ENCODE peak calls at places on chromosomes 7 and 10, in five cellular contexts. One of them, this sample, is unnamed.

GRCh38 chr10:24476913-24477312 is 246.8 kb downstream of the ARHGAP21 start:
- DNase-seq in neuronal stem cell: no peak
- DNase-seq in H1: no peak
- DNase-seq in trophoblast cell: no peak
- DNase-seq in mesenchymal stem cell: no peak
- DNase-seq in this sample: no peak

GRCh38 chr10:43961523-43962345 is 313.1 kb upstream of the ZNF32 start:
- DNase-seq in neuronal stem cell: no peak
- DNase-seq in mesenchymal stem cell: peak; percentile 70
- DNase-seq in trophoblast cell: no peak
- DNase-seq in H1: peak; percentile 22
- DNase-seq in this sample: no peak

GRCh38 chr10:74213571-74214162 is 62.6 kb downstream of the ADK start:
- DNase-seq in trophoblast cell: peak; percentile 2
- DNase-seq in H1: no peak
- DNase-seq in mesenchymal stem cell: peak; percentile 58
- DNase-seq in neuronal stem cell: no peak
- DNase-seq in this sample: no peak

GRCh38 chr7:141001122-141001521 is 13.6 kb downstream of the MRPS33 start:
- DNase-seq in mesenchymal stem cell: no peak
- DNase-seq in H1: no peak
- DNase-seq in trophoblast cell: no peak
- DNase-seq in neuronal stem cell: no peak
- DNase-seq in this sample: no peak

GRCh38 chr7:33700001-33700899 is 205.1 kb upstream of the BMPER start:
- DNase-seq in mesenchymal stem cell: no peak
- DNase-seq in trophoblast cell: no peak
- DNase-seq in neuronal stem cell: no peak
- DNase-seq in H1: no peak
- DNase-seq in this sample: no peak

GRCh38 chr7:106895246-106895864 is 30.3 kb downstream of the PIK3CG start:
- DNase-seq in mesenchymal stem cell: no peak
- DNase-seq in neuronal stem cell: no peak
- DNase-seq in trophoblast cell: no peak
- DNase-seq in H1: no peak
- DNase-seq in this sample: no peak

GRCh38 chr7:118184392-118184899 is 482 bp downstream of the LSM8 start:
- DNase-seq in H1: no peak
- DNase-seq in trophoblast cell: no peak
- DNase-seq in neuronal stem cell: no peak
- DNase-seq in mesenchymal stem cell: no peak
- DNase-seq in this sample: no peak

GRCh38 chr7:148729984-148730733 is 31.5 kb downstream of the CUL1 start:
- DNase-seq in neuronal stem cell: no peak
- DNase-seq in mesenchymal stem cell: peak; percentile 54
- DNase-seq in trophoblast cell: no peak
- DNase-seq in H1: no peak
- DNase-seq in this sample: no peak

GRCh38 chr7:37007731-37008130 is 283.4 kb upstream of the AOAH start:
- DNase-seq in H1: no peak
- DNase-seq in mesenchymal stem cell: no peak
- DNase-seq in trophoblast cell: no peak
- DNase-seq in neuronal stem cell: no peak
- DNase-seq in this sample: no peak

GRCh38 chr10:61110188-61110844 is 166.3 kb upstream of the RHOBTB1 start:
- DNase-seq in H1: no peak
- DNase-seq in mesenchymal stem cell: no peak
- DNase-seq in trophoblast cell: no peak
- DNase-seq in neuronal stem cell: no peak
- DNase-seq in this sample: no peak

GRCh38 chr10:71685554-71686202 is 33.9 kb downstream of the C10orf105 start:
- DNase-seq in H1: no peak
- DNase-seq in mesenchymal stem cell: no peak
- DNase-seq in trophoblast cell: no peak
- DNase-seq in neuronal stem cell: no peak
- DNase-seq in this sample: no peak

GRCh38 chr10:79187545-79187940 is 118.8 kb downstream of the ZMIZ1 start:
- DNase-seq in H1: no peak
- DNase-seq in mesenchymal stem cell: no peak
- DNase-seq in trophoblast cell: no peak
- DNase-seq in neuronal stem cell: no peak
- DNase-seq in this sample: no peak

GRCh38 chr7:84194484-84195260 is at the start of gene SEMA3A:
- DNase-seq in neuronal stem cell: peak; percentile 80
- DNase-seq in mesenchymal stem cell: peak; percentile 95
- DNase-seq in trophoblast cell: peak; percentile 23
- DNase-seq in H1: no peak
- DNase-seq in this sample: peak; percentile 50

GRCh38 chr10:15181576-15182156 is 13.2 kb upstream of the NMT2 start:
- DNase-seq in trophoblast cell: no peak
- DNase-seq in mesenchymal stem cell: no peak
- DNase-seq in neuronal stem cell: no peak
- DNase-seq in H1: no peak
- DNase-seq in this sample: no peak

GRCh38 chr7:52472006-52472405 is 563.4 kb upstream of the POM121L12 start:
- DNase-seq in neuronal stem cell: no peak
- DNase-seq in mesenchymal stem cell: no peak
- DNase-seq in H1: no peak
- DNase-seq in trophoblast cell: no peak
- DNase-seq in this sample: no peak

GRCh38 chr7:40700653-40701475 is 566.1 kb downstream of the SUGCT start:
- DNase-seq in H1: no peak
- DNase-seq in neuronal stem cell: no peak
- DNase-seq in mesenchymal stem cell: no peak
- DNase-seq in trophoblast cell: no peak
- DNase-seq in this sample: peak; percentile 36

GRCh38 chr10:88493676-88494483 is 89.2 kb downstream of the RNLS start:
- DNase-seq in mesenchymal stem cell: no peak
- DNase-seq in H1: no peak
- DNase-seq in neuronal stem cell: no peak
- DNase-seq in trophoblast cell: no peak
- DNase-seq in this sample: no peak

GRCh38 chr10:110022716-110023504 is 15.1 kb downstream of the ADD3 start:
- DNase-seq in H1: no peak
- DNase-seq in mesenchymal stem cell: no peak
- DNase-seq in neuronal stem cell: no peak
- DNase-seq in trophoblast cell: no peak
- DNase-seq in this sample: no peak

GRCh38 chr7:55469271-55469681 is 103.0 kb downstream of the VOPP1 start:
- DNase-seq in neuronal stem cell: no peak
- DNase-seq in trophoblast cell: no peak
- DNase-seq in H1: no peak
- DNase-seq in mesenchymal stem cell: no peak
- DNase-seq in this sample: no peak

GRCh38 chr7:91953618-91954017 is 13.0 kb downstream of the AKAP9 start:
- DNase-seq in neuronal stem cell: no peak
- DNase-seq in mesenchymal stem cell: peak; percentile 22
- DNase-seq in H1: no peak
- DNase-seq in trophoblast cell: no peak
- DNase-seq in this sample: no peak

GRCh38 chr7:151745090-151745638 is 131.8 kb downstream of the PRKAG2 start:
- DNase-seq in H1: no peak
- DNase-seq in neuronal stem cell: no peak
- DNase-seq in mesenchymal stem cell: peak; percentile 91
- DNase-seq in trophoblast cell: peak; percentile 96
- DNase-seq in this sample: no peak

GRCh38 chr7:1455241-1455939 is 3.9 kb downstream of the MICALL2 start:
- DNase-seq in mesenchymal stem cell: no peak
- DNase-seq in trophoblast cell: peak; percentile 99
- DNase-seq in H1: no peak
- DNase-seq in neuronal stem cell: no peak
- DNase-seq in this sample: peak; percentile 56

DNA sequence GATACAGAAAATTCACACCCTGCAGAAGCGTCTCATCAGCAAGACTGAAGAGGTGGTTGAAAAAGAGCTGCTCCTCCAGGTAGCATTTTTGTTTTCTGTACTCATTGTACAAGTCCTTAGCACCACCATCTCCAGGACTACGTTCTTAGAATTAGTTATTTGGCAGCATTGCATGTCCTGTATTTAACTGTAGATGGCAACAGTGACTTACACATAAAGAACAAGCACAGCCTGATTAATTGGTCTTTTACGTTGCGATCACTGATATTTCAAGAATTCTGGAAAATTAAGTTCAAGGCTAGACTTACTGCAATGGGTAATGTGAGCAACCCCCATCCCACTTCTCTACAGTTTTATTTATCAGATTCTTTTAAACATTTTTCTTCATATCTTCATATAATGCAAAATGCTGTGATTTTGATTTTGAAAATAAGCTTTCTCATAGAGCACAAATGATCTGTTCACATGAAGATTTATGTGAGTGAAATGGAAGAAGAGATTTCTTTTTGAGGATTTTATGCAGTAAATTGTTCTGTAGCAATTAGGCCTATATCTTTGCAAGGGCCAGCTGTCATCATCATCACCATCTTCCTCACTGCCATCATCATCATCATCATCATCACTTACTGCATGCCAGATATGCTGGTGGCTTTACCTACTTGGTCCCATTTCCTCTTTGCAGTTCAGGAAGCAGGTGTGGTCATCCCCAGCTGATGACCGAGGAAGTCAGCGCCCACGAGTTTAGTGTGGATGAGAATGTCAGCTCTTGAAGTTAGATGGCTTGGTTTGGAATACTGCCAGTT is 53.3 kb downstream of the CFAP58 start:
- DNase-seq in mesenchymal stem cell: peak; percentile 2
- DNase-seq in trophoblast cell: no peak
- DNase-seq in H1: no peak
- DNase-seq in neuronal stem cell: no peak
- DNase-seq in this sample: no peak
- H2BK12ac ChIP-seq in mesenchymal stem cell: no peak overlapping the region
- H2BK12ac ChIP-seq in trophoblast cell: no peak overlapping the region
- H2BK12ac ChIP-seq in H1: no peak overlapping the region
- H2BK12ac ChIP-seq in neuronal stem cell: no peak overlapping the region
- H2BK12ac ChIP-seq in this sample: no peak overlapping the region

GRCh38 chr10:51857326-51857725 is 157.9 kb upstream of the CSTF2T start:
- DNase-seq in trophoblast cell: no peak
- DNase-seq in H1: no peak
- DNase-seq in neuronal stem cell: no peak
- DNase-seq in mesenchymal stem cell: no peak
- DNase-seq in this sample: no peak
- H2BK12ac ChIP-seq in trophoblast cell: no peak overlapping the region
- H2BK12ac ChIP-seq in H1: no peak overlapping the region
- H2BK12ac ChIP-seq in neuronal stem cell: no peak overlapping the region
- H2BK12ac ChIP-seq in mesenchymal stem cell: no peak overlapping the region
- H2BK12ac ChIP-seq in this sample: no peak overlapping the region

DNA sequence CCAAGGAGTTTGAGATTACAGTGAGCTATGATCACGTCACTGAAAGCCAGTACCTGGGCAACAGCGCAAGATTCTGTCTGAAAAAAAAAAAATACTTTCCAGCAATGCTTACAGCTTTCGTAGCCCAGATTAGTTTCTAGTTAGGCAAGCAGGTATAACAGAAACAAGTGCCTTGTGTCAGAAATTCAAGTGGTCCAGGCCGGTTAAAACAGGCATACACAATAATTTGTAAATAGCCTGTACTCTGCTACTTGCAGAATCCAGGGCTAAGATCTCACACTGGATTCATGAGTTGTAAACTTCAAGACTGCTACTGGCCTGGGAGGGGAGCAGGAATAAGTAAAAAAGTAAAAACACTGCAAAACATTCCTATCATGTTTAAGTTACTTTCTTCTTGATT is 512.9 kb downstream of the IPMK start:
- DNase-seq in H1: no peak
- DNase-seq in mesenchymal stem cell: no peak
- DNase-seq in trophoblast cell: no peak
- DNase-seq in neuronal stem cell: no peak
- DNase-seq in this sample: no peak
- H2BK12ac ChIP-seq in H1: no peak overlapping the region
- H2BK12ac ChIP-seq in mesenchymal stem cell: no peak overlapping the region
- H2BK12ac ChIP-seq in trophoblast cell: no peak overlapping the region
- H2BK12ac ChIP-seq in neuronal stem cell: no peak overlapping the region
- H2BK12ac ChIP-seq in this sample: no peak overlapping the region

DNA sequence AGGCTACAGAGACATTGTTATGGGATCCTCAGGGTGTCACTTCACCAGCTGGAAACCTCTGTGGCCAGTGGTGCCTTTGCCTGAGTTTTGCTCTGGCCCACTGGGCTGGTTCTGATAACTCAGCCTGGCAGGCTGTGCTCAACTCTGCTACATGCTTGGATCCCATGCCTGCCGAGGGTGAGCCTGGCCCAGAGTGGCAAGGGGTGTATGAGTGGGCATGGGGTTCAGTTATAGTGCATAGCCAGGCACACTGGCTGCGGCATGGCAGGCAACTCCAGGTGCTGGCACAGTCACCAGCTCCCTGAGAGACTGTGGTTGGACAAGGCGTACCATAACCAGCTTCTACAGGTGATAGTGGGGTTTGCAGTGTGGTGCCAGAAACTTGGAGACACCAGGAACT is 107.0 kb upstream of the PCDH15 start:
- DNase-seq in H1: no peak
- DNase-seq in mesenchymal stem cell: no peak
- DNase-seq in trophoblast cell: no peak
- DNase-seq in neuronal stem cell: no peak
- DNase-seq in this sample: no peak
- H2BK12ac ChIP-seq in H1: no peak overlapping the region
- H2BK12ac ChIP-seq in mesenchymal stem cell: no peak overlapping the region
- H2BK12ac ChIP-seq in trophoblast cell: no peak overlapping the region
- H2BK12ac ChIP-seq in neuronal stem cell: no peak overlapping the region
- H2BK12ac ChIP-seq in this sample: no peak overlapping the region

DNA sequence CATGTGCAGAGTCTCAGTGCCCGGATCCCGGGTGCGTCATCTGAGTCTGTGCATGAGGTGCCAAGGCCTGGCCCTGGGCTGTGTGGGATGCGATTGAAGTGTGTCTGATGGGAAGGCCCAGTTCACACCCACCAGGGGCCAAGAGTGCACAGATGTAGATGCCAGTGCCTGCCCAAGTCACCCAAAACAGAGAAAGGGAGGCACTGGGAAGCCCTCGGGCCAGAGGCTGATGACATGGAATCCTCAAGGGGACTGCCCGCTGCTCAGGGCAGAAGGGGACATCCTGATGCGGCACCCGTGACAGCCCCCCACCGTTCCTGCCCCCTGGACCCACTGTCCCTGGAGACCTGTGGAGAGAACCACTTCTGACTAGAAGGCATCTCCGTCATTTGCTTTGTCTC is 72.2 kb upstream of the ZNF479 start:
- DNase-seq in mesenchymal stem cell: no peak
- DNase-seq in H1: no peak
- DNase-seq in neuronal stem cell: no peak
- DNase-seq in trophoblast cell: no peak
- DNase-seq in this sample: no peak
- H2BK12ac ChIP-seq in mesenchymal stem cell: no peak overlapping the region
- H2BK12ac ChIP-seq in H1: no peak overlapping the region
- H2BK12ac ChIP-seq in neuronal stem cell: no peak overlapping the region
- H2BK12ac ChIP-seq in trophoblast cell: no peak overlapping the region
- H2BK12ac ChIP-seq in this sample: no peak overlapping the region